ENCODE peak calls at places on chromosome 11, in seven cellular contexts. M, P, O, E, Y, N and Q are unnamed samples.

GRCh38 chr11:10916674-10917073 is 58.8 kb upstream of the ZBED5 start:
- DNase-seq in M (no peak), P (no peak), O (no peak), E (peak), Y (no peak), N (no peak), Q (no peak)

GRCh38 chr11:36326524-36327419 is 30.7 kb downstream of the PRR5L start:
- DNase-seq in M (no peak), P (no peak), O (no peak), E (no peak), Y (no peak), N (no peak), Q (no peak)

GRCh38 chr11:76672431-76673163 is 2.0 kb upstream of the LRRC32 start:
- DNase-seq in M (no peak), P (peak), O (no peak), E (no peak), Y (no peak), N (no peak), Q (no peak)

GRCh38 chr11:45802531-45803317 is 2.2 kb upstream of the SLC35C1 start:
- DNase-seq in M (peak), P (no peak), O (no peak), E (no peak), Y (no peak), N (no peak), Q (no peak)

GRCh38 chr11:129699711-129700304 is 115.8 kb upstream of the TMEM45B start:
- DNase-seq in M (no peak), P (no peak), O (peak), E (peak), Y (no peak), N (no peak), Q (no peak)

GRCh38 chr11:3659595-3660515 is 11.3 kb downstream of the CHRNA10 start:
- DNase-seq in M (peak), P (peak), O (no peak), E (no peak), Y (no peak), N (no peak), Q (no peak)

GRCh38 chr11:33692013-33692504 is 8.6 kb downstream of the C11orf91 start:
- DNase-seq in M (peak), P (no peak), O (peak), E (peak), Y (no peak), N (no peak), Q (peak)

GRCh38 chr11:20444537-20444936 is 57.0 kb downstream of the PRMT3 start:
- DNase-seq in M (no peak), P (no peak), O (no peak), E (peak), Y (no peak), N (no peak), Q (no peak)

GRCh38 chr11:119449498-119449897 is 26.5 kb upstream of the THY1 start:
- DNase-seq in M (no peak), P (no peak), O (no peak), E (no peak), Y (no peak), N (no peak), Q (no peak)

GRCh38 chr11:518463-519202 is 11.6 kb upstream of the RNH1 start:
- DNase-seq in M (peak), P (peak), O (peak), E (peak), Y (peak), N (peak), Q (peak)

GRCh38 chr11:69696749-69697488 is 6.9 kb downstream of the FGF19 start:
- DNase-seq in M (no peak), P (no peak), O (peak), E (no peak), Y (no peak), N (no peak), Q (no peak)

GRCh38 chr11:65663634-65664200 is 1.0 kb upstream of the RELA start:
- DNase-seq in M (peak), P (no peak), O (peak), E (peak), Y (no peak), N (no peak), Q (peak)

GRCh38 chr11:21072517-21072916 is 403.1 kb downstream of the NELL1 start:
- DNase-seq in M (no peak), P (no peak), O (no peak), E (no peak), Y (no peak), N (no peak), Q (no peak)

GRCh38 chr11:83639995-83640758 is 354.0 kb upstream of the CCDC90B start:
- DNase-seq in M (no peak), P (no peak), O (no peak), E (no peak), Y (no peak), N (no peak), Q (no peak)

GRCh38 chr11:129695543-129696308 is 119.9 kb upstream of the TMEM45B start:
- DNase-seq in M (peak), P (peak), O (peak), E (peak), Y (peak), N (no peak), Q (peak)

GRCh38 chr11:126410649-126411048 is 55.2 kb downstream of the ST3GAL4 start:
- DNase-seq in M (no peak), P (no peak), O (no peak), E (no peak), Y (no peak), N (no peak), Q (no peak)

GRCh38 chr11:44789466-44789865 is 62.7 kb downstream of the TSPAN18 start:
- DNase-seq in M (no peak), P (no peak), O (no peak), E (no peak), Y (no peak), N (no peak), Q (no peak)

GRCh38 chr11:85685131-85685819 is 720 bp downstream of the CCDC89 start:
- DNase-seq in M (no peak), P (no peak), O (no peak), E (no peak), Y (peak), N (no peak), Q (no peak)

GRCh38 chr11:85475637-85476517 is 151.3 kb downstream of the DLG2 start:
- DNase-seq in M (no peak), P (no peak), O (no peak), E (no peak), Y (no peak), N (no peak), Q (no peak)

GRCh38 chr11:121451178-121451981 is 734 bp upstream of the SORL1 start:
- DNase-seq in M (no peak), P (no peak), O (no peak), E (no peak), Y (no peak), N (no peak), Q (no peak)

GRCh38 chr11:62444271-62444833 is 25.5 kb downstream of the SCGB1A1 start:
- DNase-seq in M (peak), P (peak), O (no peak), E (no peak), Y (peak), N (peak), Q (no peak)

GRCh38 chr11:80593981-80594380 is 1153.2 kb upstream of the TENM4 start:
- DNase-seq in M (no peak), P (no peak), O (peak), E (peak), Y (no peak), N (no peak), Q (peak)

GRCh38 chr11:67027483-67027930 is 4.6 kb downstream of the SYT12 start:
- DNase-seq in M (no peak), P (no peak), O (peak), E (peak), Y (no peak), N (no peak), Q (peak)

GRCh38 chr11:60059052-60059451 is 2.6 kb downstream of the MS4A3 start:
- DNase-seq in M (no peak), P (no peak), O (no peak), E (peak), Y (no peak), N (no peak), Q (no peak)

DNA sequence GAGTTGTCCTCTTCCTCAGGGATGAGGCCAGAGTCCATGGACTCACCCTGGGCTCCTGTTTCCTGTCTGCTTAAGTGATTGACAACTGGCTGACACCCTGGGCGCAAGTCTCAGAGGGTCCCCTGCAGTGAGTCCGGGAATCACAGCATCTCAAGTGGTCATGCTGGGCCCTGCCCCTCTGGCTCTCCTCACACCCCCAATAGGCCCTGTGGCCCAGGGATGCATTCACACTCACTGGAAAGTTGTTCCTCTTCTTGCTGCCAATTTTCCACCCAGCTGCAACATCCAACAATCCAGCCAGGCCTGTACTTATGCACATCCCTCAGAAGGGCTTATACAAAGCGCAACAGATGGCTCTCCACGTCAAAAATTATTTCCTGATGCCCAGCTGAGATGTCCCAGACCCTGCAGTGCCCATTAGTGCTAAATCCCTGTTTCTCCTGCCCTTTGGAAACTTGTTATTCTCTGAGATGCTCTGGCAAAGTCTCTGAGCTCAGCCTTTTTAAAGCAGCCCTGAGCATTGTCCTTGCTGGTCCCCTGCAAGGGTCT is 407.8 kb upstream of the NARS2 start:
- DNase-seq in M (no peak), P (no peak), O (no peak), E (no peak), Y (peak), N (no peak), Q (no peak)
- TF ChIP-seq CTCF in M (no peak), P (no peak), O (no peak), E (no peak), Y (no peak), N (no peak), Q (no peak)

DNA sequence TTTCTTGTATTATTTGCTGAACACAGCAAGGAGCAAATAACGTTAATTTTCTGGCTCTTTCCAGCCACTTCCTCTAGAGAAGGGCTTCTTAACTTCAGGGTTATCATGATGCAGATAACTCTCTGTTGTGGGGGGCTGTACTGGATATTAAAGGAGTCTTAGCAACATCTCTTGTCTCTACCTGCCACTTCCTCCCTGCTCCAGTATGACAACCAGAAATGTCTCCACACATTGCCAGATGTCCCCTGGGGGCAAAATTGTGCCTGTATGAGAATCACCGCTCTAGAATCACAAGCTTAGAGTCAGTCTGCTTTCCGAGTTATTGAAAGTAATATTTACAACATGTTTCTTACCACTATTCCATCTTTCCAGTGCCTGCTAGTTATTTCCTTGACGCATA is 6.8 kb downstream of the JRKL start:
- DNase-seq in M (no peak), P (no peak), O (no peak), E (no peak), Y (peak), N (no peak), Q (no peak)
- TF ChIP-seq CTCF in M (no peak), P (no peak), O (no peak), E (no peak), Y (no peak), N (no peak), Q (no peak)

DNA sequence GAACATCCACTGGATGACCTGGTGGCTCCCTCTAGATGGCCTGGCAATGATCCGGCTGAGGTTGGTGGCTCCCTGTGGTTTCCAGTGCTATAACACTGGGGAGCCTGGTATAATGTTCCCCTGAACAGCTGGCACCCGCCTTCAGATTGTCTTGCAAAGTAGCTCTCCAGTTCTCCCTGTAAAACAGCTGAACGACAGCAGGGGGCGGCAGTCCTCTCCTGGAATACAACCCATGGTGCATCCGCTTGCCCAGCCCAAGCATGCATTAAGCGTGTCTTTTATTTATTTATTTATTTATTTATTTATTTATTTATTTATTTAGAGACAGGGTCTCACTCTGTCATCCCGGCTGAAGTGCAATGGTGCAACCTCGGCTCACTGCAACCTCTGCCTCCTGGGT is 258.9 kb downstream of the BUD13 start:
- DNase-seq in M (peak), P (no peak), O (peak), E (peak), Y (peak), N (no peak), Q (peak)
- TF ChIP-seq CTCF in M (no peak), P (no peak), O (peak), E (peak), Y (peak), N (no peak), Q (no peak)

DNA sequence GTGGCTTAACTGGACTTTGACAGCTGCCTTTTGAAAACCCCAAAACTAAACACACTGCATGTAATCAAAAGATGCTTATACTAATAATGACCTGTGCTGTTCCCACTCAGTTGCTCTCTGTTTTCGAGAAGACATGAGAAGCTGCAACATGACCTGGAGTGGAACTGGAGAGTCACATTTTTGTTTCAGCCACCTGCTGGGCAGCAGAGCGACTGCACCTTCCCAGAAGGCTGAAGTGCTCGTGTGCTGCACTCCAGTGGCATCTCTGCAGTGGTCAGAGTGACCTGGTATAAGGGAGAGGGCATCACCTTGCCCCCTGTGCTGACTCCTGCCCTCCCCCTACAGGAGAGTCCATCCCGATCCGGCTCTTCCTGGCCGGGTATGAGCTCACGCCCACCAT is 8.6 kb downstream of the THYN1 start:
- DNase-seq in M (no peak), P (no peak), O (no peak), E (peak), Y (peak), N (no peak), Q (peak)
- TF ChIP-seq CTCF in M (no peak), P (peak), O (peak), E (peak), Y (peak), N (peak), Q (peak)

GRCh38 chr11:47848636-47849155 is 546 bp upstream of the NUP160 start:
- DNase-seq in M (no peak), P (no peak), O (no peak), E (no peak), Y (no peak), N (no peak), Q (no peak)
- TF ChIP-seq CTCF in M (no peak), P (no peak), O (no peak), E (no peak), Y (no peak), N (no peak), Q (no peak)